ENCODE peak calls at places on chromosomes 7 and 10, in six cellular contexts. One of them, this sample, is unnamed.

GRCh38 chr10:57017356-57018037 is 656.4 kb upstream of the ZWINT start:
- DNase-seq in mammary epithelial cell: no peak
- DNase-seq in choroid plexus epithelial cell: no peak
- DNase-seq in GM12864: no peak
- DNase-seq in fibroblast of villous mesenchyme: no peak
- DNase-seq in left ventricle myocardium inferior: no peak
- DNase-seq in this sample: no peak

GRCh38 chr10:113528876-113529275 is 24.0 kb upstream of the HABP2 start:
- DNase-seq in mammary epithelial cell: no peak
- DNase-seq in choroid plexus epithelial cell: no peak
- DNase-seq in GM12864: no peak
- DNase-seq in fibroblast of villous mesenchyme: no peak
- DNase-seq in left ventricle myocardium inferior: no peak
- DNase-seq in this sample: no peak

GRCh38 chr10:3040069-3040468 is 27.3 kb upstream of the PFKP start:
- DNase-seq in mammary epithelial cell: no peak
- DNase-seq in choroid plexus epithelial cell: no peak
- DNase-seq in GM12864: no peak
- DNase-seq in fibroblast of villous mesenchyme: no peak
- DNase-seq in left ventricle myocardium inferior: no peak
- DNase-seq in this sample: no peak

GRCh38 chr7:104956753-104957450 is 57.1 kb upstream of the KMT2E start:
- DNase-seq in mammary epithelial cell: peak; percentile 95
- DNase-seq in choroid plexus epithelial cell: peak; percentile 72
- DNase-seq in GM12864: peak; percentile 57
- DNase-seq in fibroblast of villous mesenchyme: peak; percentile 90
- DNase-seq in left ventricle myocardium inferior: no peak
- DNase-seq in this sample: peak; percentile 62

GRCh38 chr7:741191-741671 is 14.2 kb upstream of the PRKAR1B start:
- DNase-seq in mammary epithelial cell: no peak
- DNase-seq in choroid plexus epithelial cell: no peak
- DNase-seq in GM12864: no peak
- DNase-seq in fibroblast of villous mesenchyme: no peak
- DNase-seq in left ventricle myocardium inferior: no peak
- DNase-seq in this sample: no peak

GRCh38 chr7:96116173-96116572 is 205.7 kb downstream of the SLC25A13 start:
- DNase-seq in mammary epithelial cell: no peak
- DNase-seq in choroid plexus epithelial cell: no peak
- DNase-seq in GM12864: no peak
- DNase-seq in fibroblast of villous mesenchyme: no peak
- DNase-seq in left ventricle myocardium inferior: no peak
- DNase-seq in this sample: no peak

GRCh38 chr10:110739811-110740271 is 95.7 kb downstream of the RBM20 start:
- DNase-seq in mammary epithelial cell: peak; percentile 90
- DNase-seq in choroid plexus epithelial cell: peak; percentile 33
- DNase-seq in GM12864: no peak
- DNase-seq in fibroblast of villous mesenchyme: no peak
- DNase-seq in left ventricle myocardium inferior: no peak
- DNase-seq in this sample: peak; percentile 40

GRCh38 chr7:26319631-26320030 is 28.0 kb downstream of the SNX10 start:
- DNase-seq in mammary epithelial cell: no peak
- DNase-seq in choroid plexus epithelial cell: no peak
- DNase-seq in GM12864: no peak
- DNase-seq in fibroblast of villous mesenchyme: no peak
- DNase-seq in left ventricle myocardium inferior: no peak
- DNase-seq in this sample: no peak

GRCh38 chr10:89901895-89902294 is 200.5 kb downstream of the KIF20B start:
- DNase-seq in mammary epithelial cell: no peak
- DNase-seq in choroid plexus epithelial cell: no peak
- DNase-seq in GM12864: no peak
- DNase-seq in fibroblast of villous mesenchyme: no peak
- DNase-seq in left ventricle myocardium inferior: no peak
- DNase-seq in this sample: no peak

GRCh38 chr10:66767707-66768106 is 158.1 kb upstream of the LRRTM3 start:
- DNase-seq in mammary epithelial cell: no peak
- DNase-seq in choroid plexus epithelial cell: no peak
- DNase-seq in GM12864: no peak
- DNase-seq in fibroblast of villous mesenchyme: no peak
- DNase-seq in left ventricle myocardium inferior: no peak
- DNase-seq in this sample: no peak

DNA sequence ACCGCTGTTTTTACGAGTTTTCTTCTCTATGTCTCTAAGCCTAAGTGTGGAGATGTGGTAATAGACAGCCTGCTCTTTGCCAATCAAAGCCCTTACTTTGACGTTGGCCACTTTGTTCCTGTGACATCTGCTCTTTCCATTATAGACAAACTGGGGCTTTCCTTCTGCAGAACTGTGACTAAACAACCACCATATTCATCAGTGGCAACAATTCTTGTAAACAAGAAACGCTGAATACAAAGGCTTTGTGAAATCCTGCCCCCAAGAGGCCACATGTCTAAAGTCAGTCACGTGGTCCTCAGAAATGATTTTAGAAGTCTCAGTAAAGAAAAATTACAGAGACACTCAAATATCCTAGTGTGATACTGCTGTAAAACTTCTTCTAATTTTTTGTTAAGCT is 59.6 kb upstream of the CAPZA2 start:
- DNase-seq in mammary epithelial cell: peak; percentile 80
- DNase-seq in choroid plexus epithelial cell: peak; percentile 81
- DNase-seq in GM12864: peak; percentile 7
- DNase-seq in fibroblast of villous mesenchyme: peak; percentile 69
- DNase-seq in left ventricle myocardium inferior: no peak
- DNase-seq in this sample: peak; percentile 87
- H3K4me3 ChIP-seq in mammary epithelial cell: no peak overlapping the region
- H3K4me3 ChIP-seq in choroid plexus epithelial cell: no peak overlapping the region
- H3K4me3 ChIP-seq in GM12864: no peak overlapping the region
- H3K4me3 ChIP-seq in fibroblast of villous mesenchyme: no peak overlapping the region
- H3K4me3 ChIP-seq in left ventricle myocardium inferior: no peak overlapping the region
- H3K4me3 ChIP-seq in this sample: no peak overlapping the region

DNA sequence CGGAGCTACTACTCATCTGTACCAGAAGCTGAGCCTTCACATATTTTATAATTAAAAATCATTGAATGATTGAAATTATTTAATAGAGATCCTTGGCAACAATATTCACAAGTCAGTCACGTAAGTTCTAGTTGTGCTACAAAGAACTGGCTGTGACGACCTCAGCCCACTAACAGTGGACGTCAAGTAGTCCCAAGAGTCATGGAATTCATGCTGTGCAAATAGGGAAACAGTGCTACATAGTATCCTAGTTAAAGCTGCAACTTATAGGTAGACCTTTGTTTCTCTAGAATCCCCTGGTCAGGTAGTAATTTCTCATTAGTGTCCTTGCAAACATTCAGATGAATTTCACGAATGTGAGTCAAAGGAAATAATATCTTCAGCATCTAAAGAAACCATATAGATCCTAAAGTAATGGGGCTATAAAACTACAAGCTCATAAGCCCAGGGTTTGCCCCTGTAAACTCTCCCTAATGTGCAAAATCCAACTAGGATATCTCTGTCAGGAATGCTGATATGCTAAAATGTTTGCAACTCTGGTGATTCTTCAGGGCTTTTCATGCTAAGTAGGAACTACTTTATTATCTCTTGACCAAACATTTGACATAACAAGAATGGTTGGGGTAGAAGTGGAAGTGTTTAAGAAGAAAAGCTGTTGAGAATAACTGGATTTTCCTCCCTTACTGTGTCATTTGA is 31.2 kb downstream of the CFAP69 start:
- DNase-seq in mammary epithelial cell: no peak
- DNase-seq in choroid plexus epithelial cell: no peak
- DNase-seq in GM12864: no peak
- DNase-seq in fibroblast of villous mesenchyme: no peak
- DNase-seq in left ventricle myocardium inferior: no peak
- DNase-seq in this sample: no peak
- TF ChIP-seq CTCF in mammary epithelial cell: no peak
- TF ChIP-seq CTCF in choroid plexus epithelial cell: no peak
- TF ChIP-seq CTCF in GM12864: no peak
- TF ChIP-seq CTCF in fibroblast of villous mesenchyme: no peak
- TF ChIP-seq CTCF in left ventricle myocardium inferior: no peak
- TF ChIP-seq CTCF in this sample: no peak

GRCh38 chr7:84921154-84921553 is 265.7 kb downstream of the SEMA3D start:
- DNase-seq in mammary epithelial cell: no peak
- DNase-seq in choroid plexus epithelial cell: no peak
- DNase-seq in GM12864: no peak
- DNase-seq in fibroblast of villous mesenchyme: no peak
- DNase-seq in left ventricle myocardium inferior: no peak
- DNase-seq in this sample: no peak
- H3K4me3 ChIP-seq in mammary epithelial cell: no peak overlapping the region
- H3K4me3 ChIP-seq in choroid plexus epithelial cell: no peak overlapping the region
- H3K4me3 ChIP-seq in GM12864: no peak overlapping the region
- H3K4me3 ChIP-seq in fibroblast of villous mesenchyme: no peak overlapping the region
- H3K4me3 ChIP-seq in left ventricle myocardium inferior: no peak overlapping the region
- H3K4me3 ChIP-seq in this sample: no peak overlapping the region

GRCh38 chr7:54897891-54898290 is 120.9 kb upstream of the EGFR start:
- DNase-seq in mammary epithelial cell: no peak
- DNase-seq in choroid plexus epithelial cell: peak; percentile 35
- DNase-seq in GM12864: no peak
- DNase-seq in fibroblast of villous mesenchyme: peak; percentile 30
- DNase-seq in left ventricle myocardium inferior: no peak
- DNase-seq in this sample: no peak

GRCh38 chr7:54904130-54904529 is 114.7 kb upstream of the EGFR start:
- DNase-seq in mammary epithelial cell: no peak
- DNase-seq in choroid plexus epithelial cell: peak; percentile 89
- DNase-seq in GM12864: no peak
- DNase-seq in fibroblast of villous mesenchyme: peak; percentile 92
- DNase-seq in left ventricle myocardium inferior: no peak
- DNase-seq in this sample: peak; percentile 18

GRCh38 chr7:54898659-54899340 is 120.0 kb upstream of the EGFR start:
- DNase-seq in mammary epithelial cell: no peak
- DNase-seq in choroid plexus epithelial cell: no peak
- DNase-seq in GM12864: no peak
- DNase-seq in fibroblast of villous mesenchyme: peak; percentile 75
- DNase-seq in left ventricle myocardium inferior: no peak
- DNase-seq in this sample: peak; percentile 30

GRCh38 chr7:54904986-54905385 is 113.8 kb upstream of the EGFR start:
- DNase-seq in mammary epithelial cell: no peak
- DNase-seq in choroid plexus epithelial cell: peak; percentile 39
- DNase-seq in GM12864: no peak
- DNase-seq in fibroblast of villous mesenchyme: peak; percentile 56
- DNase-seq in left ventricle myocardium inferior: no peak
- DNase-seq in this sample: no peak

GRCh38 chr7:54901840-54902239 is 117.0 kb upstream of the EGFR start:
- DNase-seq in mammary epithelial cell: no peak
- DNase-seq in choroid plexus epithelial cell: no peak
- DNase-seq in GM12864: no peak
- DNase-seq in fibroblast of villous mesenchyme: no peak
- DNase-seq in left ventricle myocardium inferior: no peak
- DNase-seq in this sample: no peak
- TF ChIP-seq CTCF in mammary epithelial cell: no peak
- TF ChIP-seq CTCF in choroid plexus epithelial cell: no peak
- TF ChIP-seq CTCF in GM12864: no peak
- TF ChIP-seq CTCF in fibroblast of villous mesenchyme: no peak
- TF ChIP-seq CTCF in left ventricle myocardium inferior: no peak
- TF ChIP-seq CTCF in this sample: no peak

GRCh38 chr7:30206466-30206865 is 71.7 kb downstream of the MTURN start:
- DNase-seq in mammary epithelial cell: peak; percentile 87
- DNase-seq in choroid plexus epithelial cell: peak; percentile 5
- DNase-seq in GM12864: no peak
- DNase-seq in fibroblast of villous mesenchyme: no peak
- DNase-seq in left ventricle myocardium inferior: no peak
- DNase-seq in this sample: peak; percentile 93
- H3K4me3 ChIP-seq in mammary epithelial cell: no peak overlapping the region
- H3K4me3 ChIP-seq in choroid plexus epithelial cell: no peak overlapping the region
- H3K4me3 ChIP-seq in GM12864: no peak overlapping the region
- H3K4me3 ChIP-seq in fibroblast of villous mesenchyme: no peak overlapping the region
- H3K4me3 ChIP-seq in left ventricle myocardium inferior: no peak overlapping the region
- H3K4me3 ChIP-seq in this sample: no peak overlapping the region

GRCh38 chr7:91801331-91801983 is 79.0 kb downstream of the MTERF1 start:
- DNase-seq in mammary epithelial cell: no peak
- DNase-seq in choroid plexus epithelial cell: no peak
- DNase-seq in GM12864: no peak
- DNase-seq in fibroblast of villous mesenchyme: no peak
- DNase-seq in left ventricle myocardium inferior: no peak
- DNase-seq in this sample: no peak
- TF ChIP-seq CTCF in mammary epithelial cell: no peak
- TF ChIP-seq CTCF in choroid plexus epithelial cell: no peak
- TF ChIP-seq CTCF in GM12864: no peak
- TF ChIP-seq CTCF in fibroblast of villous mesenchyme: no peak
- TF ChIP-seq CTCF in left ventricle myocardium inferior: no peak
- TF ChIP-seq CTCF in this sample: no peak

GRCh38 chr7:101731502-101732084 is 85.8 kb upstream of the CUX1 start:
- DNase-seq in mammary epithelial cell: no peak
- DNase-seq in choroid plexus epithelial cell: no peak
- DNase-seq in GM12864: no peak
- DNase-seq in fibroblast of villous mesenchyme: no peak
- DNase-seq in left ventricle myocardium inferior: no peak
- DNase-seq in this sample: no peak

GRCh38 chr7:101728888-101729883 is 88.2 kb upstream of the CUX1 start:
- DNase-seq in mammary epithelial cell: no peak
- DNase-seq in choroid plexus epithelial cell: peak; percentile 55
- DNase-seq in GM12864: no peak
- DNase-seq in fibroblast of villous mesenchyme: peak; percentile 100
- DNase-seq in left ventricle myocardium inferior: no peak
- DNase-seq in this sample: peak; percentile 77

GRCh38 chr7:101736077-101736476 is 81.3 kb upstream of the CUX1 start:
- DNase-seq in mammary epithelial cell: no peak
- DNase-seq in choroid plexus epithelial cell: peak; percentile 19
- DNase-seq in GM12864: no peak
- DNase-seq in fibroblast of villous mesenchyme: no peak
- DNase-seq in left ventricle myocardium inferior: no peak
- DNase-seq in this sample: no peak

GRCh38 chr7:101728128-101728527 is 89.3 kb upstream of the CUX1 start:
- DNase-seq in mammary epithelial cell: no peak
- DNase-seq in choroid plexus epithelial cell: no peak
- DNase-seq in GM12864: no peak
- DNase-seq in fibroblast of villous mesenchyme: peak; percentile 20
- DNase-seq in left ventricle myocardium inferior: no peak
- DNase-seq in this sample: no peak

DNA sequence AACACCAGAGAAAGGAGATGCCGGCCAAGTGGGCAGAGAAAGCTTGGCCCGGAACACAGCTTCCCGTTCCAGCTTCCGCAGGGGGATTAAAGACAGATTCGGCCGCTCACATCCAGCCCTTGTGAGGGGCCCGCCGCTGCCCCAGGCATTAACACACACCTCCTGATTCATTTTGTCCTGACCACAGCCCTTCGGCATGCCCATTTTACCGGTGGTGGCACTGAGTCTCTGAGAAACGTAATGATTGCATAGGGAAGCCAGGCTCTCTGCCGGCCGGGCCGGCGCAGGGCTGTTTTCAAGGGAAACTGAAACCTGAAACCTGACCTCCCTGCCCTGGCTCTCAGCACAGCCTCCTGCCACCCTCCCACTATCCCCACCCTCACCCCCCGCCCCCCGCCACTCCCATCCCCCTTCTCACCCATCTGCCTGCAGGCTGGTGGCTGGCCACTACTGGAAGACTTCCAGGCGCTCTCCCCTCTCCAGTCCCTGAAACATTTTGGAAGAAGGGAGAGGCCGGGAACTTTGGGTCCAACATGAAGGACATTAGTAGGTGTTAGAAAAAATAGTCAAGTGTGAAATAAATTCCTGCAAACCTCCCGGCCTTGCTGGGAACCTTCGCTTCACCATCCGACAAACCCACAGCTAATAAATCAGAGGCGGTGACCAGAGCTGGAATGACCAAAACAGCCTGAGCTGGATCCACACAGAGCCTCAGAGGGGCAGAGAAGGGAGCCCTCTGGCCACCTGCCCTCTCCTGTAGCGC is 83.5 kb upstream of the CUX1 start:
- DNase-seq in mammary epithelial cell: no peak
- DNase-seq in choroid plexus epithelial cell: peak; percentile 49
- DNase-seq in GM12864: no peak
- DNase-seq in fibroblast of villous mesenchyme: peak; percentile 89
- DNase-seq in left ventricle myocardium inferior: peak; percentile 28
- DNase-seq in this sample: no peak
- H3K4me3 ChIP-seq in mammary epithelial cell: no peak overlapping the region
- H3K4me3 ChIP-seq in choroid plexus epithelial cell: peak overlapping the region; percentile 49
- H3K4me3 ChIP-seq in GM12864: no peak overlapping the region
- H3K4me3 ChIP-seq in fibroblast of villous mesenchyme: peak overlapping the region; percentile 38
- H3K4me3 ChIP-seq in left ventricle myocardium inferior: peak overlapping the region; percentile 62
- H3K4me3 ChIP-seq in this sample: no peak overlapping the region

GRCh38 chr7:41693150-41693997 is 9.5 kb downstream of the INHBA start:
- DNase-seq in mammary epithelial cell: no peak
- DNase-seq in choroid plexus epithelial cell: peak; percentile 83
- DNase-seq in GM12864: no peak
- DNase-seq in fibroblast of villous mesenchyme: peak; percentile 68
- DNase-seq in left ventricle myocardium inferior: no peak
- DNase-seq in this sample: peak; percentile 77
- TF ChIP-seq CTCF in mammary epithelial cell: peak; percentile 45
- TF ChIP-seq CTCF in choroid plexus epithelial cell: peak; percentile 63
- TF ChIP-seq CTCF in GM12864: no peak
- TF ChIP-seq CTCF in fibroblast of villous mesenchyme: peak; percentile 58
- TF ChIP-seq CTCF in left ventricle myocardium inferior: peak; percentile 25
- TF ChIP-seq CTCF in this sample: peak; percentile 51

This sample was measured in epithelial cell of esophagus.